ENCODE peak calls at places on chromosomes 12 and 14, in five cellular contexts. Y, T, O, F and L are unnamed samples.

GRCh38 chr12:49190317-49190716 is 1.4 kb upstream of the TUBA1A start:
- DNase-seq in Y (no peak), O (no peak), T (peak; percentile 61), F (no peak), L (no peak)

GRCh38 chr12:6978188-6978986 is 7.7 kb downstream of the EMG1 start:
- DNase-seq in T (no peak), Y (no peak), F (no peak), O (no peak), L (no peak)

GRCh38 chr12:27299102-27299501 is 33.5 kb upstream of the BMAL2 start:
- DNase-seq in O (no peak), Y (no peak), T (no peak), F (no peak), L (no peak)

GRCh38 chr14:22225526-22226133 is 363.4 kb downstream of the DAD1 start:
- DNase-seq in F (peak; percentile 15), Y (no peak), T (no peak), O (no peak), L (peak; percentile 74)

GRCh38 chr12:67391034-67391433 is 121.9 kb downstream of the CAND1 start:
- DNase-seq in Y (no peak), T (no peak), F (no peak), O (no peak), L (no peak)

GRCh38 chr14:51782412-51782811 is 78.0 kb upstream of the GNG2 start:
- DNase-seq in T (no peak), O (no peak), Y (no peak), F (no peak), L (no peak)

GRCh38 chr14:81516941-81517797 is 16.5 kb downstream of the SEL1L start:
- DNase-seq in F (no peak), Y (no peak), O (no peak), T (no peak), L (peak; percentile 76)

GRCh38 chr14:22613091-22613695 is 15.1 kb downstream of the ABHD4 start:
- DNase-seq in T (no peak), Y (no peak), F (no peak), O (no peak), L (no peak)

GRCh38 chr12:130953783-130954543 is at the start of gene ADGRD1:
- DNase-seq in O (no peak), F (no peak), T (no peak), Y (no peak), L (peak; percentile 3)

GRCh38 chr14:61461808-61462275 is 140.5 kb downstream of the PRKCH start:
- DNase-seq in T (no peak), Y (peak; percentile 65), F (peak; percentile 54), O (peak; percentile 43), L (peak; percentile 77)

GRCh38 chr12:68138480-68138879 is 21.1 kb downstream of the IFNG start:
- DNase-seq in O (no peak), T (no peak), F (no peak), Y (no peak), L (no peak)

GRCh38 chr12:110317921-110318320 is 36.9 kb downstream of the ATP2A2 start:
- DNase-seq in O (no peak), T (no peak), Y (no peak), F (peak; percentile 64), L (peak; percentile 68)

GRCh38 chr14:27528328-27528727 is 930.5 kb upstream of the NOVA1 start:
- DNase-seq in F (no peak), O (no peak), Y (peak; percentile 18), T (no peak), L (no peak)

GRCh38 chr14:94593749-94594431 is 12.7 kb downstream of the SERPINA5 start:
- DNase-seq in T (no peak), O (no peak), F (no peak), Y (no peak), L (no peak)

GRCh38 chr14:24814944-24815343 is 181.0 kb upstream of the GZMB start:
- DNase-seq in T (no peak), O (no peak), F (no peak), Y (no peak), L (no peak)

GRCh38 chr12:12190087-12190809 is 76.6 kb downstream of the LRP6 start:
- DNase-seq in F (no peak), O (no peak), Y (no peak), T (no peak), L (no peak)

GRCh38 chr14:84544486-84544885 is 985.5 kb upstream of the FLRT2 start:
- DNase-seq in O (no peak), Y (no peak), F (no peak), T (no peak), L (no peak)

GRCh38 chr14:95482967-95483842 is 33.2 kb downstream of the SYNE3 start:
- DNase-seq in O (no peak), F (peak; percentile 86), Y (no peak), T (no peak), L (peak; percentile 97)

DNA sequence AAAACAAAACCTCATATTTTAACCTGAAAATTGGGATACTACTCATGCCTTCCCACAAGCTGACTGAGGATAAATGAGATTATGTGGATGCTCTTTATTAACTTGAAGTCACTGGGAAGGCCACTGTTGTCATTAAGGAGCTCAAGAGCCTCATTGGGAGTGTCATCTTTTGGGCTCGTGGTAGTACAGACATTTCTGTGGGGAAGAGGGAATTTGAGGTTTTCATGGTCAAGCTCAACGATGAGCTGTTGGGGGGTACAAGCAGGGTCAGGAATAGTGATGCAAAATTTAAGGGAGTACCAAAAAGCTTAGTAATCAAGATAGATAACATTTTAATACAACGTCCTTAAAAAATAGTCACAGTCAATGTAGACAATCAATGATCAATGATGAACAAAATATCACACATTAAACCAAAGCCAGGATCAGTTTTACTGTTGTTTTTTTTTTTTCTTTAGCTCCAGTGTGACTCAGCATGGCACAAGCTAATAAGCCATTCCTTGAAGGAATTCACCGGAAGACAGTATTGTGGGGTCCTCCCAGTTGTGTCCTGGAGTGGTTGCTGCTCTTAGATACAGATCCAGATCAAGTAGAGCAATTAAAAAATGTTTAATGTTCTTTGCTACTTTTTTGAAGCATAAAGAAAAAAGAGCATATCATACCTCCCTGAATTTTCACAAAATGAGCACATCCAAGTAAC is 130.9 kb downstream of the C12orf75 start:
- DNase-seq in T (no peak), F (no peak), O (no peak), Y (no peak), L (no peak)
- H2AK5ac ChIP-seq in T (no peak overlapping the region), F (no peak overlapping the region), O (no peak overlapping the region), Y (no peak overlapping the region), L (no peak overlapping the region)

GRCh38 chr14:73759183-73759713 is 45.1 kb upstream of the PNMA1 start:
- DNase-seq in Y (no peak), F (peak; percentile 40), O (no peak), T (no peak), L (peak; percentile 50)
- H2AK5ac ChIP-seq in Y (no peak overlapping the region), F (no peak overlapping the region), O (no peak overlapping the region), T (no peak overlapping the region), L (peak overlapping the region; percentile 82)

GRCh38 chr12:123105427-123105826 is 45.5 kb downstream of the PITPNM2 start:
- DNase-seq in T (peak; percentile 77), O (no peak), F (peak; percentile 99), Y (no peak), L (no peak)

GRCh38 chr12:123106640-123107359 is 44.1 kb downstream of the PITPNM2 start:
- DNase-seq in T (peak; percentile 61), O (no peak), Y (no peak), F (no peak), L (no peak)

GRCh38 chr12:123108682-123109066 is 42.2 kb downstream of the PITPNM2 start:
- DNase-seq in F (peak; percentile 81), T (no peak), O (no peak), Y (no peak), L (no peak)

GRCh38 chr12:123109319-123109772 is 41.5 kb downstream of the PITPNM2 start:
- DNase-seq in Y (no peak), T (no peak), F (no peak), O (no peak), L (no peak)

GRCh38 chr12:123107926-123108681 is 42.8 kb downstream of the PITPNM2 start:
- DNase-seq in T (no peak), F (peak; percentile 72), O (no peak), Y (no peak), L (no peak)
- H2AK5ac ChIP-seq in T (no peak overlapping the region), F (no peak overlapping the region), O (peak overlapping the region; percentile 45), Y (no peak overlapping the region), L (no peak overlapping the region)

DNA sequence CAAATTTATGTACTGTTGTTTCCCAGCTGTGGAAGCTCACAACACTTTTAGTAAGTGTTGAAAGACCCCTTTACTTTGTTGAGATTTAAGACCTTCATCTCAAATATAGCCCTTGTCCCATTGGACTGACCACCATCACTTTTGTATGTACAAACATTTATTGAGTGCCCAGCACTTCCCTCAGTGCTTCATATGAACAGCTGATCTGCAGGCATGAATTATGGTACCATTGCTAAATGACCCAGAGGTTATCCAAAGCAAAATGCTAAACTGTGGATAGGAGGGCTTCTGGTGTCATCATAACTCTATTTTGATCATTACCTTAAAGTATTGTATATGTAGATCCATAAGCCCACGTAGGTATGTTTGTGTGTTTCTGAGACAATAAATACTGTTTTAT is 285.7 kb upstream of the RGS6 start:
- DNase-seq in F (no peak), Y (no peak), O (no peak), T (no peak), L (no peak)
- H2AK5ac ChIP-seq in F (no peak overlapping the region), Y (no peak overlapping the region), O (peak overlapping the region; percentile 88), T (no peak overlapping the region), L (no peak overlapping the region)